ENCODE peak calls at places on chromosome 12, in seven cellular contexts. One of them, this sample, is unnamed.

GRCh38 chr12:44436756-44437155 is 439.4 kb downstream of the NELL2 start:
- DNase-seq in dorsolateral prefrontal cortex: no peak
- DNase-seq in OCI-LY7: no peak
- DNase-seq in astrocyte: no peak
- DNase-seq in A549: no peak
- DNase-seq in brain microvascular endothelial cell: no peak
- DNase-seq in ovary: no peak
- DNase-seq in this sample: no peak

GRCh38 chr12:95574799-95575452 is 23.6 kb upstream of the USP44 start:
- DNase-seq in dorsolateral prefrontal cortex: no peak
- DNase-seq in OCI-LY7: no peak
- DNase-seq in astrocyte: peak
- DNase-seq in A549: peak
- DNase-seq in brain microvascular endothelial cell: peak
- DNase-seq in ovary: no peak
- DNase-seq in this sample: no peak

GRCh38 chr12:68611094-68611818 is 557 bp downstream of the RAP1B start:
- DNase-seq in dorsolateral prefrontal cortex: peak
- DNase-seq in OCI-LY7: peak
- DNase-seq in astrocyte: peak
- DNase-seq in A549: peak
- DNase-seq in brain microvascular endothelial cell: no peak
- DNase-seq in ovary: peak
- DNase-seq in this sample: no peak

GRCh38 chr12:119528241-119528640 is 65.3 kb upstream of the TMEM233 start:
- DNase-seq in dorsolateral prefrontal cortex: no peak
- DNase-seq in OCI-LY7: no peak
- DNase-seq in astrocyte: no peak
- DNase-seq in A549: no peak
- DNase-seq in brain microvascular endothelial cell: peak
- DNase-seq in ovary: no peak
- DNase-seq in this sample: no peak

GRCh38 chr12:40620564-40621019 is 71.6 kb upstream of the CNTN1 start:
- DNase-seq in dorsolateral prefrontal cortex: no peak
- DNase-seq in OCI-LY7: no peak
- DNase-seq in astrocyte: no peak
- DNase-seq in A549: no peak
- DNase-seq in brain microvascular endothelial cell: no peak
- DNase-seq in ovary: no peak
- DNase-seq in this sample: no peak

GRCh38 chr12:127485528-127485927 is 781.4 kb upstream of the TMEM132C start:
- DNase-seq in dorsolateral prefrontal cortex: no peak
- DNase-seq in OCI-LY7: no peak
- DNase-seq in astrocyte: peak
- DNase-seq in A549: no peak
- DNase-seq in brain microvascular endothelial cell: peak
- DNase-seq in ovary: no peak
- DNase-seq in this sample: no peak

GRCh38 chr12:2805146-2805525 is 7.3 kb upstream of the ITFG2 start:
- DNase-seq in dorsolateral prefrontal cortex: no peak
- DNase-seq in OCI-LY7: no peak
- DNase-seq in astrocyte: peak
- DNase-seq in A549: no peak
- DNase-seq in brain microvascular endothelial cell: peak
- DNase-seq in ovary: no peak
- DNase-seq in this sample: no peak

GRCh38 chr12:25590021-25590721 is 37.1 kb upstream of the LMNTD1 start:
- DNase-seq in dorsolateral prefrontal cortex: no peak
- DNase-seq in OCI-LY7: no peak
- DNase-seq in astrocyte: peak
- DNase-seq in A549: no peak
- DNase-seq in brain microvascular endothelial cell: no peak
- DNase-seq in ovary: no peak
- DNase-seq in this sample: no peak

GRCh38 chr12:106907411-106907810 is 48.3 kb upstream of the TMEM263 start:
- DNase-seq in dorsolateral prefrontal cortex: no peak
- DNase-seq in OCI-LY7: peak
- DNase-seq in astrocyte: no peak
- DNase-seq in A549: no peak
- DNase-seq in brain microvascular endothelial cell: no peak
- DNase-seq in ovary: no peak
- DNase-seq in this sample: no peak

GRCh38 chr12:52631264-52631663 is 12.9 kb upstream of the KRT73 start:
- DNase-seq in dorsolateral prefrontal cortex: no peak
- DNase-seq in OCI-LY7: no peak
- DNase-seq in astrocyte: no peak
- DNase-seq in A549: no peak
- DNase-seq in brain microvascular endothelial cell: no peak
- DNase-seq in ovary: no peak
- DNase-seq in this sample: no peak

GRCh38 chr12:1306096-1306495 is 288.3 kb downstream of the FBXL14 start:
- DNase-seq in dorsolateral prefrontal cortex: no peak
- DNase-seq in OCI-LY7: peak
- DNase-seq in astrocyte: no peak
- DNase-seq in A549: no peak
- DNase-seq in brain microvascular endothelial cell: no peak
- DNase-seq in ovary: no peak
- DNase-seq in this sample: no peak

GRCh38 chr12:230925-231671 is 17.1 kb upstream of the SLC6A12 start:
- DNase-seq in dorsolateral prefrontal cortex: no peak
- DNase-seq in OCI-LY7: no peak
- DNase-seq in astrocyte: no peak
- DNase-seq in A549: no peak
- DNase-seq in brain microvascular endothelial cell: no peak
- DNase-seq in ovary: no peak
- DNase-seq in this sample: no peak

GRCh38 chr12:106342397-106343212 is 14.9 kb upstream of the POLR3B start:
- DNase-seq in dorsolateral prefrontal cortex: no peak
- DNase-seq in OCI-LY7: no peak
- DNase-seq in astrocyte: peak
- DNase-seq in A549: peak
- DNase-seq in brain microvascular endothelial cell: peak
- DNase-seq in ovary: peak
- DNase-seq in this sample: no peak

GRCh38 chr12:53972152-53972702 is 699 bp upstream of the HOXC11 start:
- DNase-seq in dorsolateral prefrontal cortex: no peak
- DNase-seq in OCI-LY7: no peak
- DNase-seq in astrocyte: no peak
- DNase-seq in A549: no peak
- DNase-seq in brain microvascular endothelial cell: no peak
- DNase-seq in ovary: no peak
- DNase-seq in this sample: no peak

GRCh38 chr12:49975370-49975761 is 2.6 kb downstream of the AQP6 start:
- DNase-seq in dorsolateral prefrontal cortex: no peak
- DNase-seq in OCI-LY7: no peak
- DNase-seq in astrocyte: no peak
- DNase-seq in A549: no peak
- DNase-seq in brain microvascular endothelial cell: no peak
- DNase-seq in ovary: no peak
- DNase-seq in this sample: no peak

GRCh38 chr12:6608592-6609311 is 1.6 kb upstream of the CHD4 start:
- DNase-seq in dorsolateral prefrontal cortex: no peak
- DNase-seq in OCI-LY7: peak
- DNase-seq in astrocyte: no peak
- DNase-seq in A549: peak
- DNase-seq in brain microvascular endothelial cell: no peak
- DNase-seq in ovary: peak
- DNase-seq in this sample: peak

GRCh38 chr12:107319536-107320030 is 226.2 kb upstream of the CRY1 start:
- DNase-seq in dorsolateral prefrontal cortex: no peak
- DNase-seq in OCI-LY7: no peak
- DNase-seq in astrocyte: no peak
- DNase-seq in A549: no peak
- DNase-seq in brain microvascular endothelial cell: no peak
- DNase-seq in ovary: no peak
- DNase-seq in this sample: no peak

GRCh38 chr12:24754690-24755638 is 193.9 kb downstream of the BCAT1 start:
- DNase-seq in dorsolateral prefrontal cortex: no peak
- DNase-seq in OCI-LY7: no peak
- DNase-seq in astrocyte: peak
- DNase-seq in A549: no peak
- DNase-seq in brain microvascular endothelial cell: peak
- DNase-seq in ovary: no peak
- DNase-seq in this sample: no peak

DNA sequence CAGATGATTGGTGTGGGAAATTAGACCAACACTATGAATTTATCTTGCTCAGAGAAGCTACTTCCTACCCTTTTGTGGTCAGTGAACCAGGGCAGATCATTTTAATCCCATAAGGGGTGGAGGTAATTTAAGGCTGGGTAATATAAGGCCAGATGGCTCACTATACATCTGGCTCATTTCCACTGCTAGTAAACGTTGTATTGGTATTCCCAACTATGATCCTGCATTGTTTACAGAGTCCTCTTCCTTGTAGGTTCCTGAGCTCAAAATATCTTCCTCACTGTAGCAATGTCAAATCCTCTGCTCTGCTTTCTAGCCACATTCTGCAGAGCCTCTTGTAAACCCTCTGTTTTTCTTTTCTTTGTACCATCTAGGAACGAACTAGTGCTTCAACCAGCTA is 93.0 kb upstream of the MGAT4C start:
- DNase-seq in dorsolateral prefrontal cortex: no peak
- DNase-seq in OCI-LY7: no peak
- DNase-seq in astrocyte: no peak
- DNase-seq in A549: no peak
- DNase-seq in brain microvascular endothelial cell: no peak
- DNase-seq in ovary: no peak
- DNase-seq in this sample: no peak
- H3K27ac ChIP-seq in dorsolateral prefrontal cortex: no peak
- H3K27ac ChIP-seq in OCI-LY7: no peak
- H3K27ac ChIP-seq in astrocyte: no peak
- H3K27ac ChIP-seq in A549: no peak
- H3K27ac ChIP-seq in brain microvascular endothelial cell: no peak
- H3K27ac ChIP-seq in ovary: no peak
- H3K27ac ChIP-seq in this sample: no peak

GRCh38 chr12:83092101-83092500 is 405.4 kb downstream of the TMTC2 start:
- DNase-seq in dorsolateral prefrontal cortex: no peak
- DNase-seq in OCI-LY7: no peak
- DNase-seq in astrocyte: no peak
- DNase-seq in A549: no peak
- DNase-seq in brain microvascular endothelial cell: no peak
- DNase-seq in ovary: no peak
- DNase-seq in this sample: no peak

GRCh38 chr12:83102499-83102898 is 415.8 kb downstream of the TMTC2 start:
- DNase-seq in dorsolateral prefrontal cortex: no peak
- DNase-seq in OCI-LY7: no peak
- DNase-seq in astrocyte: peak
- DNase-seq in A549: no peak
- DNase-seq in brain microvascular endothelial cell: peak
- DNase-seq in ovary: no peak
- DNase-seq in this sample: no peak

GRCh38 chr12:83093426-83093825 is 406.7 kb downstream of the TMTC2 start:
- DNase-seq in dorsolateral prefrontal cortex: no peak
- DNase-seq in OCI-LY7: no peak
- DNase-seq in astrocyte: no peak
- DNase-seq in A549: no peak
- DNase-seq in brain microvascular endothelial cell: no peak
- DNase-seq in ovary: no peak
- DNase-seq in this sample: no peak

GRCh38 chr12:83097656-83098055 is 410.9 kb downstream of the TMTC2 start:
- DNase-seq in dorsolateral prefrontal cortex: no peak
- DNase-seq in OCI-LY7: no peak
- DNase-seq in astrocyte: no peak
- DNase-seq in A549: no peak
- DNase-seq in brain microvascular endothelial cell: no peak
- DNase-seq in ovary: no peak
- DNase-seq in this sample: no peak
- H3K27ac ChIP-seq in dorsolateral prefrontal cortex: peak
- H3K27ac ChIP-seq in OCI-LY7: no peak
- H3K27ac ChIP-seq in astrocyte: no peak
- H3K27ac ChIP-seq in A549: no peak
- H3K27ac ChIP-seq in brain microvascular endothelial cell: no peak
- H3K27ac ChIP-seq in ovary: no peak
- H3K27ac ChIP-seq in this sample: no peak

DNA sequence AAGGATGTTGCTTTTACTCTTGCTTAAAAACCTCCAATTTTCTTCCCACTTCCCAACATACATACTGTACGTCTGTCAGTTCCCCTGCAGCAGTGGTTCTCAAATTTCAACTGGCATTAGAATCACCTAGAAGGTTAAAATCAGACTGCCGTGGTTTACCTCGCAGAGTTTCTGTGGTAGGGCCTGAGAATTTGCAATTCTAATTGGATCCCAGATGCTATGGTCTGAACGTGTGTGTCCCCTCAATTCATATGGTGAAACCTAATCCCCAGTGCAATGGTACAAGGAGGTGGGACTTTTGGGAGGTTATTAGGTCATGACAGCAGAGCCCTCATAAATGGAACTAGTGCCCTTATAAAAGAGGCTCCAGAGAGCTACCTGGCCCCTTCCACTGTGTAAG is 226.9 kb downstream of the CRADD start:
- DNase-seq in dorsolateral prefrontal cortex: no peak
- DNase-seq in OCI-LY7: no peak
- DNase-seq in astrocyte: no peak
- DNase-seq in A549: no peak
- DNase-seq in brain microvascular endothelial cell: no peak
- DNase-seq in ovary: no peak
- DNase-seq in this sample: no peak
- H3K27ac ChIP-seq in dorsolateral prefrontal cortex: no peak
- H3K27ac ChIP-seq in OCI-LY7: no peak
- H3K27ac ChIP-seq in astrocyte: no peak
- H3K27ac ChIP-seq in A549: no peak
- H3K27ac ChIP-seq in brain microvascular endothelial cell: no peak
- H3K27ac ChIP-seq in ovary: no peak
- H3K27ac ChIP-seq in this sample: no peak

DNA sequence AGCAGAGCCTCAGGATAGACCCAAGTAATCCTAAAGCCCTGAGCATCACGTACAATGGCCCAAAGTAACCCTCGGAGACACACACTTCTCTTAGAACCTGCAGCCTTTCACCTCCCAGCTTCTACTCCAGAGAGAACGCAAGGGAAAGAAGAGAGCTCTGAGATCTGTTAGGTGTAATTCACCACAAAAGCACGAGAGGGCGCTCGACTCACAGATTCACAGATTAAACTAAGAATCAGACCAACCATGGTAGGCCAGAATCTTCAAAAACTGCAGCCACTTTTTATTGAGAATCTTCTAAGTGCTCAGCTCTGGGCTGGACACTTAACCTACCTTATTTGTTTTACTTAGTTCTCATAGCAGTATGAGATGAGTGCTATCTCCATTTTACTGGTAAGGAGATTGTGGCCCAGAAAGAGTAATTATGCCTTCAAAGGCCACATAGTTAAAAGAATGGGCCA is 1.3 kb upstream of the DDX23 start:
- DNase-seq in dorsolateral prefrontal cortex: peak
- DNase-seq in OCI-LY7: peak
- DNase-seq in astrocyte: peak
- DNase-seq in A549: peak
- DNase-seq in brain microvascular endothelial cell: peak
- DNase-seq in ovary: peak
- DNase-seq in this sample: peak
- H3K27ac ChIP-seq in dorsolateral prefrontal cortex: peak
- H3K27ac ChIP-seq in OCI-LY7: peak
- H3K27ac ChIP-seq in astrocyte: no peak
- H3K27ac ChIP-seq in A549: peak
- H3K27ac ChIP-seq in brain microvascular endothelial cell: no peak
- H3K27ac ChIP-seq in ovary: no peak
- H3K27ac ChIP-seq in this sample: peak